ENCODE peak calls at places on chromosome 6, in four cellular contexts. E, W, O and A are unnamed samples. For H3K4me1, the result is how much of the 10 kb centered on the place peaks cover.

GRCh38 chr6:28945360-28945759 is 21.6 kb upstream of the TRIM27 start:
- DNase-seq in E (no peak), W (no peak), O (no peak), A (no peak)

GRCh38 chr6:26016326-26017275 is 54.0 kb downstream of the TRIM38 start:
- DNase-seq in W (no peak), E (no peak), O (no peak), A (no peak)

GRCh38 chr6:30883743-30884520 is at the start of gene DDR1:
- DNase-seq in W (no peak), O (peak), E (no peak), A (no peak)

GRCh38 chr6:39256294-39256693 is 27.0 kb upstream of the KCNK5 start:
- DNase-seq in W (no peak), E (no peak), O (no peak), A (no peak)

GRCh38 chr6:131381694-131382093 is 191.3 kb upstream of the ARG1 start:
- DNase-seq in W (no peak), E (no peak), O (no peak), A (no peak)

GRCh38 chr6:132270745-132271414 is 130.4 kb downstream of the MOXD1 start:
- DNase-seq in W (no peak), O (no peak), E (no peak), A (no peak)

GRCh38 chr6:168171673-168172352 is 92.8 kb upstream of the FRMD1 start:
- DNase-seq in E (no peak), O (no peak), W (no peak), A (no peak)

GRCh38 chr6:32692019-32692418 is 25.6 kb upstream of the HLA-DQB1 start:
- DNase-seq in O (no peak), E (peak), W (peak), A (peak)

GRCh38 chr6:40721252-40721936 is 134.2 kb upstream of the LRFN2 start:
- DNase-seq in O (peak), W (no peak), E (no peak), A (no peak)

GRCh38 chr6:11853678-11854417 is 75.2 kb upstream of the ADTRP start:
- DNase-seq in E (no peak), O (no peak), W (no peak), A (no peak)

GRCh38 chr6:4678506-4679300 is 97.5 kb upstream of the CDYL start:
- DNase-seq in O (no peak), W (no peak), E (no peak), A (no peak)

GRCh38 chr6:157714153-157714490 is 108.9 kb upstream of the SNX9 start:
- DNase-seq in W (no peak), O (no peak), E (no peak), A (no peak)

GRCh38 chr6:142474446-142475289 is 172.9 kb downstream of the ADGRG6 start:
- DNase-seq in W (no peak), O (peak), E (peak), A (peak)

GRCh38 chr6:155126727-155127439 is 131.8 kb downstream of the TIAM2 start:
- DNase-seq in E (peak), W (no peak), O (no peak), A (peak)

GRCh38 chr6:35088281-35089215 is 52.6 kb downstream of the TCP11 start:
- DNase-seq in W (no peak), E (no peak), O (no peak), A (no peak)

GRCh38 chr6:35089935-35090505 is 51.1 kb downstream of the TCP11 start:
- DNase-seq in O (peak), W (no peak), E (no peak), A (no peak)

GRCh38 chr6:35087361-35088280 is 53.5 kb downstream of the TCP11 start:
- DNase-seq in E (no peak), O (peak), W (no peak), A (no peak)

GRCh38 chr6:35090734-35091133 is 50.4 kb downstream of the TCP11 start:
- DNase-seq in E (no peak), O (no peak), W (no peak), A (no peak)

DNA sequence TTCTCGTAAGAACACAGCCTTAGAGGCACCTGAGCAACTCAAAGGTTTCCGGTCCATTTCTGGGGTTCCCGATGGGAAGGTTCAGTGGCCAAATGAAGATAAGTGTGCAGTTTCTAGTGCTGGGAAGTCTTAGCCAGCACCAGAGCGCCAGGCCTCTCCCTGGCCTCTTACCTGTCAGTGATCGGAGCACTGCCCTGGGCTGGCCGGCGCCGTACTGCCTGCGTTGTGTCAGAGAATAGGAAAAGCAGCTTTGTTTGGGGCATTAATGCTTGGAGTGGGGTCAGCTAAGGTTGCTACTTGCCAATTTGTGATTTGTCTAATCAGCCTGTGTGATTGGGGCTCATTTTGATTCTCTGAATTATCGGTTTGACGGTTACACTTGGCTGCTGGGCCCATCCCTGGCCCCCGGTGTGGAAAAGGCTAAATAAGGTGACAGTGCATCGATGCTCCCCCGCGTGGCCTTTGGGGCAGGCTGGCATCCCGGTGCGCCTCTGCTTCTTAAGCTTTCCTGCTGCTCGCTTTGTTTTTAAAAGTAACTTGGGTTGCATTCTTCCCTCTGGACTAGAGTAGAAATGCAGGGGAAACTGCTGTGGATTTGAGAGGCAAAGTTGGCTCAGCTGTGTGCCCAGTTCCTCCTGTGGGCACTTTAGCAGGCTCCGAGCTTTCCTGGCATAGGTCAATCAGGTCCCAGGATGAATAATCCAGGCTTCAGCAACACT is 51.8 kb downstream of the TCP11 start:
- DNase-seq in E (no peak), W (no peak), O (peak), A (no peak)
- TF ChIP-seq SIN3A in E (no peak), W (no peak), O (no peak), A (no peak)

DNA sequence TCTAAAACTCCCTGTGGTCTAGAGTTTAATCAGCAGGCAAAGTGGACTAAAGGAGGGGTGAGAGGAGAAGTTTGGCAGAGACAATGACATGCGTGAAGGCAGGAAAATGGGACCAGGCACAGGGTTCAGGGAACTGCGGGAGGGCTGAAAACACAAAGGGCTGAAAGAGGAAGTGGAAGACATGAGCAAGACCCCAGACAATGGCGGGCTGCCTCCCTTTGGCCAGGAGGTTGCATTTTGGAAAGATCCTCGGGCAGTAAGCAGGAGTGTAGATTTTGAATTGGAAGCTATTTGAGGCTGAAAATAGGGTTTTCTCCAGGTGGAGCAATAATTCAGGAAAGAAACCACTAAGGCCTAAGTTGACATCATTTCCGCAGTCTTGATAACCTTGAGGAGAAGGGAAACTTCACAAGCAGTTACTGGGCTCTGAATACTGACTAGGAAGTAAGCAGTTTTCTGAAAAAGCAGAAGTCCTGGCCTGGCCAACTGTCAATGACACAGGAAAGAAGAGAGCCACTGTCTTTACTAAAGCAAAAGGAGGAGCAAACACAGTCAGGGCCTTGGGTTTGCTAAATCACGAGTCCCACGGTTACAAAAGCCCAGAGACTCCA is 3.4 kb downstream of the LY86 start:
- DNase-seq in O (no peak), W (peak), E (no peak), A (no peak)
- H3K4me1 ChIP-seq in O (under half), W (under half), E (under half), A (under half)

GRCh38 chr6:501891-502601 is 110.5 kb downstream of the IRF4 start:
- DNase-seq in W (no peak), E (no peak), O (no peak), A (no peak)
- H3K4me3 ChIP-seq in W (peak), E (no peak), O (no peak), A (peak)

GRCh38 chr6:1240766-1241165 is 71.1 kb upstream of the FOXQ1 start:
- DNase-seq in E (no peak), O (no peak), W (no peak), A (no peak)
- TF ChIP-seq SIN3A in E (no peak), O (no peak), W (no peak), A (no peak)

DNA sequence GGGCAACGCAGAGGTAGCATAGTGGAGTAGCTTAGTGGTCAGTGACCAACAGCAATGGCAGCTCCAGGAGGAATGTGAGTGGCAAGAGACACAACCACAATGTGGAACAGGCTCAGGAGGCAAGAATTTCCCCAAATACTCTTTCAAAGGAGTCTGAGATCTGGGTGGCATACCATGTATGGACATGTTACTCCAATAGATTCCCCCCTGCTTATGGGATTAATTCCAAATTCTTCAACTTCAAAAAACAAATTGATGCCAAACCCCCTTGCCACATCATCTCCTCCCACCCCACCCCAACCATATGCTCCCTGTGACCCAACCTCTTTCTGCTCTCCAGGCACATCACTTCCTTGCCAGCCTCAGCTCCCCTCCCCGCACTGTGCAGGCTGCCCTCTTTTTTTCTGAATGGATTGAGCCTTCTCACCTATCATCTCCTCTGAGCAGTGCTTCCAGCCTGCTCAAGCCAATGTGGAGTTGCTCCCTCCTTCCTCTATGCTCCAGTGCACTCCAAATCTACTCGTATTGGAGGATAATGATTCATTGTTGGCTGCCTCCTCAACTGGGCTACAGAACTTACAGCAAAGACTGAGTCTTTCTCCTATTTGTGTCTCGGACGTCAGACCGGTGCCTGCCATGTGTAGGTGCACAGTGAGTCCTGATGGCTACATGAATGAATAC is 93.0 kb upstream of the CEP85L start:
- DNase-seq in E (no peak), W (no peak), O (no peak), A (no peak)
- H3K4me1 ChIP-seq in E (under half), W (under half), O (under half), A (under half)